ENCODE peak calls at places on chromosomes 5 and 9, in eight cellular contexts. One of them, this sample, is unnamed.

GRCh38 chr5:119323630-119324000 is 32.2 kb upstream of the TNFAIP8 start:
- DNase-seq in ureter: no peak
- DNase-seq in neural crest cell: no peak
- DNase-seq in GM23338: no peak
- DNase-seq in HT-29: peak
- DNase-seq in T-cell: no peak
- DNase-seq in memory B cell: no peak
- DNase-seq in HT1080: peak
- DNase-seq in this sample: peak

GRCh38 chr9:13513262-13513661 is 233.8 kb upstream of the MPDZ start:
- DNase-seq in HT1080: no peak
- DNase-seq in memory B cell: no peak
- DNase-seq in T-cell: no peak
- DNase-seq in neural crest cell: no peak
- DNase-seq in HT-29: no peak
- DNase-seq in GM23338: no peak
- DNase-seq in ureter: no peak
- DNase-seq in this sample: no peak

GRCh38 chr5:155189981-155190380 is 176.4 kb downstream of the KIF4B start:
- DNase-seq in HT1080: peak
- DNase-seq in HT-29: peak
- DNase-seq in GM23338: peak
- DNase-seq in memory B cell: no peak
- DNase-seq in ureter: no peak
- DNase-seq in neural crest cell: no peak
- DNase-seq in T-cell: no peak
- DNase-seq in this sample: no peak

GRCh38 chr9:31445357-31445756 is 939.1 kb upstream of the ACO1 start:
- DNase-seq in GM23338: no peak
- DNase-seq in HT1080: no peak
- DNase-seq in memory B cell: no peak
- DNase-seq in T-cell: no peak
- DNase-seq in neural crest cell: no peak
- DNase-seq in HT-29: no peak
- DNase-seq in ureter: no peak
- DNase-seq in this sample: no peak

GRCh38 chr5:25713259-25713658 is 1068.5 kb upstream of the CDH10 start:
- DNase-seq in HT1080: peak
- DNase-seq in HT-29: peak
- DNase-seq in memory B cell: no peak
- DNase-seq in ureter: no peak
- DNase-seq in neural crest cell: no peak
- DNase-seq in GM23338: peak
- DNase-seq in T-cell: no peak
- DNase-seq in this sample: peak

GRCh38 chr5:124952079-124952478 is 205.6 kb upstream of the ZNF608 start:
- DNase-seq in memory B cell: peak
- DNase-seq in neural crest cell: no peak
- DNase-seq in T-cell: no peak
- DNase-seq in GM23338: no peak
- DNase-seq in HT1080: no peak
- DNase-seq in ureter: no peak
- DNase-seq in HT-29: peak
- DNase-seq in this sample: no peak

GRCh38 chr5:131224387-131225191 is 39.3 kb upstream of the CDC42SE2 start:
- DNase-seq in memory B cell: peak
- DNase-seq in HT-29: no peak
- DNase-seq in HT1080: no peak
- DNase-seq in T-cell: no peak
- DNase-seq in ureter: no peak
- DNase-seq in GM23338: no peak
- DNase-seq in neural crest cell: no peak
- DNase-seq in this sample: no peak

GRCh38 chr5:72586788-72587530 is 79.7 kb upstream of the ZNF366 start:
- DNase-seq in ureter: no peak
- DNase-seq in memory B cell: no peak
- DNase-seq in HT1080: no peak
- DNase-seq in HT-29: no peak
- DNase-seq in neural crest cell: no peak
- DNase-seq in T-cell: no peak
- DNase-seq in GM23338: no peak
- DNase-seq in this sample: no peak

GRCh38 chr9:4832786-4833579 is 40.2 kb downstream of the RCL1 start:
- DNase-seq in T-cell: no peak
- DNase-seq in GM23338: no peak
- DNase-seq in HT-29: peak
- DNase-seq in memory B cell: no peak
- DNase-seq in HT1080: peak
- DNase-seq in ureter: no peak
- DNase-seq in neural crest cell: no peak
- DNase-seq in this sample: no peak

GRCh38 chr9:75087824-75088645 is at the start of the genes NMRK1 and OSTF1:
- DNase-seq in HT-29: peak
- DNase-seq in memory B cell: peak
- DNase-seq in GM23338: peak
- DNase-seq in ureter: peak
- DNase-seq in HT1080: peak
- DNase-seq in neural crest cell: peak
- DNase-seq in T-cell: peak
- DNase-seq in this sample: peak

GRCh38 chr5:561408-561807 is 37.2 kb upstream of the SLC9A3 start:
- DNase-seq in T-cell: no peak
- DNase-seq in neural crest cell: no peak
- DNase-seq in HT1080: no peak
- DNase-seq in memory B cell: no peak
- DNase-seq in GM23338: no peak
- DNase-seq in ureter: peak
- DNase-seq in HT-29: no peak
- DNase-seq in this sample: peak

GRCh38 chr9:94630833-94631232 is 8.5 kb downstream of the FBP1 start:
- DNase-seq in memory B cell: no peak
- DNase-seq in neural crest cell: no peak
- DNase-seq in ureter: peak
- DNase-seq in HT-29: peak
- DNase-seq in T-cell: no peak
- DNase-seq in GM23338: peak
- DNase-seq in HT1080: no peak
- DNase-seq in this sample: peak

GRCh38 chr9:91500509-91501011 is 76.9 kb upstream of the NFIL3 start:
- DNase-seq in ureter: no peak
- DNase-seq in GM23338: no peak
- DNase-seq in HT-29: no peak
- DNase-seq in memory B cell: no peak
- DNase-seq in neural crest cell: no peak
- DNase-seq in HT1080: peak
- DNase-seq in T-cell: no peak
- DNase-seq in this sample: no peak

GRCh38 chr5:114649878-114650277 is 288.0 kb downstream of the KCNN2 start:
- DNase-seq in ureter: no peak
- DNase-seq in HT1080: no peak
- DNase-seq in neural crest cell: no peak
- DNase-seq in memory B cell: no peak
- DNase-seq in HT-29: no peak
- DNase-seq in T-cell: no peak
- DNase-seq in GM23338: no peak
- DNase-seq in this sample: no peak

GRCh38 chr5:110496276-110496675 is 230.2 kb downstream of the TMEM232 start:
- DNase-seq in HT1080: no peak
- DNase-seq in GM23338: no peak
- DNase-seq in ureter: no peak
- DNase-seq in memory B cell: no peak
- DNase-seq in HT-29: no peak
- DNase-seq in neural crest cell: no peak
- DNase-seq in T-cell: no peak
- DNase-seq in this sample: no peak

GRCh38 chr5:36251218-36251617 is 9.5 kb upstream of the NADK2 start:
- DNase-seq in HT1080: no peak
- DNase-seq in HT-29: no peak
- DNase-seq in T-cell: no peak
- DNase-seq in GM23338: no peak
- DNase-seq in neural crest cell: no peak
- DNase-seq in ureter: no peak
- DNase-seq in memory B cell: no peak
- DNase-seq in this sample: no peak

GRCh38 chr5:80804332-80804731 is 149.5 kb upstream of the DHFR start:
- DNase-seq in ureter: no peak
- DNase-seq in HT1080: no peak
- DNase-seq in GM23338: no peak
- DNase-seq in T-cell: no peak
- DNase-seq in HT-29: no peak
- DNase-seq in neural crest cell: no peak
- DNase-seq in memory B cell: no peak
- DNase-seq in this sample: no peak

GRCh38 chr9:137303031-137303892 is 1.2 kb upstream of the NRARP start:
- DNase-seq in neural crest cell: no peak
- DNase-seq in GM23338: peak
- DNase-seq in HT1080: no peak
- DNase-seq in HT-29: no peak
- DNase-seq in memory B cell: no peak
- DNase-seq in T-cell: no peak
- DNase-seq in ureter: no peak
- DNase-seq in this sample: peak

GRCh38 chr9:128731093-128731492 is 7.2 kb upstream of the ZDHHC12 start:
- DNase-seq in HT-29: no peak
- DNase-seq in memory B cell: no peak
- DNase-seq in GM23338: no peak
- DNase-seq in ureter: no peak
- DNase-seq in T-cell: no peak
- DNase-seq in HT1080: no peak
- DNase-seq in neural crest cell: no peak
- DNase-seq in this sample: no peak

GRCh38 chr5:89181546-89181945 is 298.6 kb upstream of the MEF2C start:
- DNase-seq in memory B cell: no peak
- DNase-seq in neural crest cell: no peak
- DNase-seq in HT1080: no peak
- DNase-seq in T-cell: no peak
- DNase-seq in GM23338: no peak
- DNase-seq in ureter: no peak
- DNase-seq in HT-29: no peak
- DNase-seq in this sample: no peak

GRCh38 chr9:133980864-133981588 is 11.1 kb downstream of the VAV2 start:
- DNase-seq in HT-29: no peak
- DNase-seq in HT1080: no peak
- DNase-seq in neural crest cell: no peak
- DNase-seq in GM23338: no peak
- DNase-seq in T-cell: no peak
- DNase-seq in memory B cell: no peak
- DNase-seq in ureter: no peak
- DNase-seq in this sample: peak

GRCh38 chr5:130400091-130400490 is 495.8 kb downstream of the CHSY3 start:
- DNase-seq in ureter: no peak
- DNase-seq in HT1080: peak
- DNase-seq in HT-29: peak
- DNase-seq in neural crest cell: no peak
- DNase-seq in T-cell: no peak
- DNase-seq in GM23338: no peak
- DNase-seq in memory B cell: no peak
- DNase-seq in this sample: no peak

GRCh38 chr9:77005216-77005615 is 14.2 kb upstream of the FOXB2 start:
- DNase-seq in HT-29: no peak
- DNase-seq in HT1080: peak
- DNase-seq in GM23338: no peak
- DNase-seq in neural crest cell: no peak
- DNase-seq in memory B cell: no peak
- DNase-seq in ureter: no peak
- DNase-seq in T-cell: no peak
- DNase-seq in this sample: no peak

GRCh38 chr9:10436771-10437170 is 176.0 kb downstream of the PTPRD start:
- DNase-seq in HT-29: no peak
- DNase-seq in HT1080: no peak
- DNase-seq in ureter: no peak
- DNase-seq in T-cell: no peak
- DNase-seq in GM23338: no peak
- DNase-seq in memory B cell: no peak
- DNase-seq in neural crest cell: no peak
- DNase-seq in this sample: no peak

GRCh38 chr5:180399391-180399790 is 46.3 kb upstream of the GFPT2 start:
- DNase-seq in ureter: no peak
- DNase-seq in memory B cell: no peak
- DNase-seq in HT-29: no peak
- DNase-seq in GM23338: no peak
- DNase-seq in neural crest cell: no peak
- DNase-seq in HT1080: no peak
- DNase-seq in T-cell: no peak
- DNase-seq in this sample: peak

GRCh38 chr9:136791466-136792276 is 527 bp downstream of the TMEM141 start:
- DNase-seq in GM23338: peak
- DNase-seq in neural crest cell: peak
- DNase-seq in T-cell: peak
- DNase-seq in HT1080: peak
- DNase-seq in HT-29: peak
- DNase-seq in memory B cell: peak
- DNase-seq in ureter: peak
- DNase-seq in this sample: peak

GRCh38 chr9:86064220-86064619 is 35.1 kb downstream of the GOLM1 start:
- DNase-seq in neural crest cell: no peak
- DNase-seq in GM23338: no peak
- DNase-seq in HT1080: no peak
- DNase-seq in ureter: no peak
- DNase-seq in memory B cell: no peak
- DNase-seq in HT-29: no peak
- DNase-seq in T-cell: no peak
- DNase-seq in this sample: no peak

GRCh38 chr5:43020294-43020711 is 19.8 kb downstream of the ANXA2R start:
- DNase-seq in memory B cell: peak
- DNase-seq in HT1080: no peak
- DNase-seq in ureter: no peak
- DNase-seq in neural crest cell: no peak
- DNase-seq in T-cell: no peak
- DNase-seq in GM23338: peak
- DNase-seq in HT-29: no peak
- DNase-seq in this sample: no peak

GRCh38 chr5:38340961-38341500 is 82.7 kb downstream of the EGFLAM start:
- DNase-seq in neural crest cell: no peak
- DNase-seq in memory B cell: no peak
- DNase-seq in GM23338: no peak
- DNase-seq in HT-29: no peak
- DNase-seq in HT1080: no peak
- DNase-seq in T-cell: no peak
- DNase-seq in ureter: no peak
- DNase-seq in this sample: no peak

GRCh38 chr9:135991771-135992170 is 30.6 kb upstream of the UBAC1 start:
- DNase-seq in T-cell: no peak
- DNase-seq in HT-29: no peak
- DNase-seq in GM23338: no peak
- DNase-seq in memory B cell: no peak
- DNase-seq in neural crest cell: no peak
- DNase-seq in HT1080: no peak
- DNase-seq in ureter: no peak
- DNase-seq in this sample: no peak

GRCh38 chr9:126864771-126865170 is 4.3 kb downstream of the ZBTB34 start:
- DNase-seq in HT-29: no peak
- DNase-seq in T-cell: no peak
- DNase-seq in GM23338: no peak
- DNase-seq in HT1080: no peak
- DNase-seq in memory B cell: no peak
- DNase-seq in ureter: no peak
- DNase-seq in neural crest cell: no peak
- DNase-seq in this sample: no peak

GRCh38 chr9:98805506-98806272 is 1.8 kb upstream of the GALNT12 start:
- DNase-seq in HT-29: peak
- DNase-seq in memory B cell: no peak
- DNase-seq in GM23338: no peak
- DNase-seq in ureter: no peak
- DNase-seq in HT1080: no peak
- DNase-seq in neural crest cell: no peak
- DNase-seq in T-cell: no peak
- DNase-seq in this sample: no peak

GRCh38 chr5:169762338-169763095 is 125.4 kb downstream of the DOCK2 start:
- DNase-seq in GM23338: no peak
- DNase-seq in HT-29: no peak
- DNase-seq in memory B cell: no peak
- DNase-seq in T-cell: no peak
- DNase-seq in ureter: no peak
- DNase-seq in neural crest cell: no peak
- DNase-seq in HT1080: peak
- DNase-seq in this sample: no peak

This sample was measured in H7.